ENCODE peak calls at places on chromosomes 5 and 9, in nine cellular contexts. T is CD4-positive, alpha-beta T cell; Y is stimulated activated CD8-positive, alpha-beta memory T cell treated with anti-CD3 and anti-CD28 coated beads, Interleukin-15, amount 100 ng/mL, for 48 hours; P is endothelial cell; A is CD4-positive, CD25-positive, alpha-beta regulatory T cell; E is neural crest cell; Z is fibroblast of the aortic adventitia; I is IMR-90; V is stimulated activated CD4-positive, alpha-beta T cell treated with anti-CD3 and anti-CD28 coated beads, Interleukin-12 subunit alpha, Interleukin-12 subunit beta, amount 100 ng/mL, for 24 hours. R is an unnamed sample.

GRCh38 chr5:92944903-92945629 is 636.0 kb downstream of the NR2F1-AS1 start:
- DNase-seq in Y (no peak), P (no peak), V (no peak), E (no peak), A (no peak), Z (peak; percentile 72), T (no peak), I (peak; percentile 69), R (no peak)

GRCh38 chr5:143138839-143139238 is 264.6 kb downstream of the NR3C1 start:
- DNase-seq in A (no peak), Y (no peak), V (no peak), T (no peak), Z (no peak), I (peak; percentile 13), P (no peak), E (no peak), R (no peak)

GRCh38 chr5:100623719-100624118 is 88.5 kb downstream of the FAM174A start:
- DNase-seq in V (no peak), P (no peak), I (peak; percentile 25), Z (peak; percentile 66), Y (no peak), E (no peak), T (no peak), A (no peak), R (no peak)

GRCh38 chr5:84623034-84623433 is 238.4 kb upstream of the EDIL3 start:
- DNase-seq in P (no peak), V (no peak), E (no peak), A (no peak), T (no peak), I (no peak), Y (no peak), Z (no peak), R (no peak)

GRCh38 chr5:106314221-106314824 is 1356.4 kb downstream of the EFNA5 start:
- DNase-seq in A (no peak), E (no peak), P (no peak), T (no peak), V (no peak), Y (no peak), Z (peak; percentile 74), I (peak; percentile 17), R (no peak)

GRCh38 chr5:141686648-141687416 is 4.8 kb upstream of the ARAP3 start:
- DNase-seq in I (no peak), Z (no peak), P (no peak), T (no peak), E (no peak), A (no peak), V (no peak), Y (no peak), R (no peak)

GRCh38 chr9:131814714-131815113 is 74.8 kb upstream of the RAPGEF1 start:
- DNase-seq in Z (no peak), P (no peak), Y (no peak), A (no peak), I (no peak), T (no peak), E (no peak), V (no peak), R (no peak)

GRCh38 chr9:91071185-91071990 is 269.8 kb downstream of the SYK start:
- DNase-seq in A (no peak), E (no peak), T (no peak), V (peak; percentile 31), Z (peak; percentile 73), I (peak; percentile 99), P (no peak), Y (peak; percentile 68), R (peak; percentile 17)

GRCh38 chr9:112601646-112602045 is 115.0 kb downstream of the KIAA1958 start:
- DNase-seq in I (peak; percentile 63), P (no peak), V (no peak), E (no peak), T (no peak), Z (peak; percentile 32), A (no peak), Y (no peak), R (no peak)

GRCh38 chr9:96515629-96516470 is 65.9 kb downstream of the HABP4 start:
- DNase-seq in T (no peak), A (no peak), I (peak; percentile 22), P (no peak), Z (peak; percentile 66), V (no peak), Y (no peak), E (no peak), R (no peak)